ENCODE peak calls at places on chromosomes 16 and 17, in six cellular contexts. P is right cardiac atrium; W is GM23338; O is mammary epithelial cell; U is GM23248; X is CD8-positive, alpha-beta T cell. Y is an unnamed sample. For H3K4me1, the result is how much of the 10 kb centered on the place peaks cover.

GRCh38 chr16:27499659-27500055 is 50.1 kb downstream of the GTF3C1 start:
- DNase-seq in U (no peak), P (no peak), O (no peak), X (no peak), W (no peak), Y (no peak)

GRCh38 chr17:80539022-80539421 is 5.6 kb upstream of the RPTOR start:
- DNase-seq in X (no peak), O (no peak), W (peak), P (no peak), U (peak), Y (peak)

GRCh38 chr17:35314415-35315216 is 58.8 kb downstream of the SLFN11 start:
- DNase-seq in W (peak), P (no peak), O (no peak), U (peak), X (no peak), Y (no peak)

GRCh38 chr16:57372372-57373116 is at the start of gene CX3CL1:
- DNase-seq in X (no peak), O (peak), W (peak), U (peak), P (peak), Y (peak)

GRCh38 chr17:35889818-35890773 is 9.9 kb upstream of the CCL5 start:
- DNase-seq in X (no peak), P (peak), U (peak), W (peak), O (peak), Y (peak)

GRCh38 chr17:76270770-76271668 is 5.9 kb downstream of the UBALD2 start:
- DNase-seq in X (no peak), W (no peak), U (no peak), P (no peak), O (no peak), Y (no peak)

GRCh38 chr17:50785942-50786570 is 18.7 kb upstream of the ANKRD40CL start:
- DNase-seq in U (peak), X (no peak), P (no peak), O (peak), W (no peak), Y (no peak)

GRCh38 chr17:8585911-8586310 is 44.6 kb downstream of the MYH10 start:
- DNase-seq in X (no peak), P (no peak), O (no peak), U (no peak), W (no peak), Y (no peak)

GRCh38 chr17:18947866-18948265 is 4.1 kb upstream of the SLC5A10 start:
- DNase-seq in U (no peak), O (no peak), W (no peak), X (no peak), P (no peak), Y (no peak)

GRCh38 chr17:2087597-2088211 is 32.8 kb downstream of the HIC1 start:
- DNase-seq in X (no peak), W (no peak), O (no peak), U (peak), P (peak), Y (no peak)

GRCh38 chr16:20849587-20850390 is 43.5 kb downstream of the REXO5 start:
- DNase-seq in P (peak), U (peak), O (peak), W (peak), X (peak), Y (peak)

GRCh38 chr16:27437946-27438345 is 36.0 kb downstream of the IL21R start:
- DNase-seq in X (no peak), U (no peak), O (no peak), P (no peak), W (no peak), Y (no peak)

GRCh38 chr17:36791961-36792475 is 145.3 kb upstream of the LHX1 start:
- DNase-seq in X (no peak), P (no peak), U (no peak), W (no peak), O (no peak), Y (no peak)

GRCh38 chr16:28187595-28188004 is 24.2 kb downstream of the XPO6 start:
- DNase-seq in U (no peak), P (no peak), X (no peak), W (no peak), O (no peak), Y (no peak)

GRCh38 chr16:13060932-13061331 is 159.5 kb downstream of the SHISA9 start:
- DNase-seq in O (no peak), W (no peak), X (no peak), U (no peak), P (no peak), Y (no peak)
- H3K4me1 ChIP-seq in O (under half), W (under half), X (under half), U (under half), P (under half), Y (under half)

DNA sequence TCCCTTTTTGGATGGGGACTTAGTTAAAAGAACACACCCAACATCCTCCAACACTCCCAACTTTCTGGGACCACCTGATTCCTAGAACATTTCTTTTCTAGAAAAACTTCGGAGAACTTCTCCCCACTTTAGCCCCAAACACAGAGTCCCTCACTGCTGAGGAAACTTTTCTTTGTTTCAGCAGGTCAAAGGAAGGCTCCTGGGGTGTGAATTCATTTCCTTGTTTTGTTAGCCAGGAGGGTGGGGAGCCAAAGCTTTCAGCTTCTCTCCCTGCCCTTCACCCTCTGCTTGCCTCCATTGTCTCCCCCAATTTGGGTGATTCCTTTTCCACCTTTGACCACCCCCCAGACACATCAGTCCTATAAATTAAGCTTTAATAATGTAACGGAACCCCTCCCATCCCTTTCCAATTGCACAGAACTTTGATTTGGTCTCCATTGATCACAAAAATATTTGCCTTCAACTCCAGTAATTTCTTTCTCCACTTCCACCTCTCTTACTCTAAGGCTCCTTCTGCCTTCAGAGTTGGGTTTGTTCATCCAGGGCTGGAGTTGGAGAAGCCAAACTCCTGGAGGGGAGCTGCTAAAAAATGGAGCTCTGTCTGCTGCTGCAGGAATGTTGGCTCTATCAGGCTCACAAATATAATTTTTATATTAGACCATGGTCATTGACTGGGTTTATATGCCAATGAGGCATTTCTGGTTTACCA is 10.3 kb downstream of the HOXB4 start:
- DNase-seq in U (no peak), O (no peak), W (no peak), X (no peak), P (no peak), Y (no peak)
- H3K4me1 ChIP-seq in U (under half), O (under half), W (half or more), X (under half), P (under half), Y (under half)

DNA sequence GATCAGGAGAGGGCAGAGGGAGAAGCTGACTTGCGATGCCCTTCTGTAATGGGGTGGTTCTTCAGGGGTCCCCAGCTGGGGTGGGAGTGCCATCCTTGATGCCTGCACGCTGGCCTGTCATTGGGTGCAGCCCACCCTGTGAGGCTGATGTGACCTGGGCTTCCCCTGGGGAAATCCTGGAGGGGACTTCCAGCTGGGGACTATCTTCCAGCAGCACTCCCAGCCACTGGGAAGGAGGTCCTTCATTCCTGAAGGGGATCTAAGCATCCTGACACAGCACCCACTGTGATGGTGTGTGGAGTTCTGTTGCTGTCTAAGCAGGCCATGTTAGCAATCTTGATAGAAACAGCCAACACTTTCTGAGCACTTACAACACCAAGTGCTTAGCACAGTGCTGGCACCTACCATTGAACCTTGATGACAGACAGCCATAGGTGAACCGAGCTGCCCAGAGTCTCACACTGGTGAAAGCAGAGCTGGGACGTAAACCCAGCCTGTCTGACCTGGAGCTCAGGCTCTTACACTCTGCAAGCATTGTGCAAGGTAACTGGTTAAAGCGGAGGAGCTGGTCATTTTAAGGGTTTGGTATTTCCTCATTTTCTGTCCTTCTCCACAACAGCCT is 211.3 kb downstream of the CCDC182 start:
- DNase-seq in X (no peak), W (no peak), O (no peak), P (no peak), U (no peak), Y (no peak)
- H3K4me1 ChIP-seq in X (under half), W (under half), O (under half), P (under half), U (under half), Y (half or more)

GRCh38 chr17:4511199-4511932 is 12.7 kb downstream of the SPNS2 start:
- DNase-seq in P (no peak), X (no peak), W (no peak), U (no peak), O (no peak), Y (no peak)

GRCh38 chr17:4510615-4510941 is 11.9 kb downstream of the SPNS2 start:
- DNase-seq in U (no peak), P (no peak), O (no peak), X (no peak), W (no peak), Y (no peak)

GRCh38 chr17:4509402-4509801 is 10.7 kb downstream of the SPNS2 start:
- DNase-seq in W (no peak), O (no peak), P (peak), X (no peak), U (no peak), Y (no peak)

GRCh38 chr17:4508207-4508606 is 9.5 kb downstream of the SPNS2 start:
- DNase-seq in U (no peak), X (no peak), W (no peak), O (no peak), P (no peak), Y (no peak)

GRCh38 chr17:4509923-4510614 is 11.4 kb downstream of the SPNS2 start:
- DNase-seq in W (no peak), O (no peak), X (no peak), P (peak), U (no peak), Y (no peak)
- H3K4me1 ChIP-seq in W (under half), O (under half), X (under half), P (under half), U (under half), Y (under half)

DNA sequence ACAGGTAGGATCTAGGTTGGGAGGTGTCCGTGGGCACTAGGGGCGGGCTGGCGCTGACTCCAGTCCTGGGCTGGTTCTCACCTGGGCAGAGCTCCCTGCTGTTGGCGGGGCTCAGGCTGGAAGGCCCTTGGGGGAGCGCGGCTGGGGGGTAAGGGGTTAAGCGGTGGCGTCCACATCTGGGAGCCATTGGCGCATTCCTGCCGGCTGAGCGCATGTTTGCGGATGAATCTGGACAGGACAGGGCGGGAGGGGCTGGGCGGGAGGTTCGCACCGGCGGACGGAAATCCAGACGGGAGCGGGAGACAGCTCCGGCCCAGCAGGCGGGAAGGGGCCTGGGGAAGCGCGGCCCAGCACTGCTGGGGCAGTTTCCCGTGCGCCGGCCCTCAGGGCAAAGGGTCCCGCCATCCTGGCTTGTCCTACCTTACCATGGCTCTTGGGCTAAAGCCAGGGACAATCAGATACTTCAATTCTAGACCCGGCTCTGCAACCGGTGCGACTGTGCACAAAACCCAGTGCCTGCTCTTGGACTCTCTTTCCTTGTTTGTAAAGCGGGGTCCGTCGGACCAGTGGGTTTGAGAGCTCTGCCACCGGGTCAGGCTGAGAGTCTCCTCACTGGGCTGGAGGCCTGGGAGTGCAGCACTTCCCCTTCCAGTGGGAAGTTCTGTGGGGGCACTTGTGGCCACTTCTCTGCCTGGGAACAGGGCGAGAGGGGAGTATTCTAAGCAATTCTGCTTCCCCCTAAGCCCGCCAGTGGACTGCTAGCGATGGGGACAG is 7.8 kb downstream of the RARA start:
- DNase-seq in P (peak), U (peak), W (peak), O (peak), X (no peak), Y (peak)
- H3K4me1 ChIP-seq in P (under half), U (half or more), W (under half), O (half or more), X (half or more), Y (under half)

GRCh38 chr17:45296833-45297124 is 20.0 kb downstream of the MAP3K14 start:
- DNase-seq in P (no peak), U (no peak), X (no peak), O (no peak), W (no peak), Y (no peak)
- H3K4me1 ChIP-seq in P (under half), U (half or more), X (under half), O (half or more), W (under half), Y (under half)

GRCh38 chr16:88077328-88078108 is 126.3 kb downstream of the BANP start:
- DNase-seq in U (no peak), X (no peak), O (no peak), P (no peak), W (no peak), Y (peak)
- H3K4me1 ChIP-seq in U (under half), X (under half), O (under half), P (under half), W (under half), Y (under half)

DNA sequence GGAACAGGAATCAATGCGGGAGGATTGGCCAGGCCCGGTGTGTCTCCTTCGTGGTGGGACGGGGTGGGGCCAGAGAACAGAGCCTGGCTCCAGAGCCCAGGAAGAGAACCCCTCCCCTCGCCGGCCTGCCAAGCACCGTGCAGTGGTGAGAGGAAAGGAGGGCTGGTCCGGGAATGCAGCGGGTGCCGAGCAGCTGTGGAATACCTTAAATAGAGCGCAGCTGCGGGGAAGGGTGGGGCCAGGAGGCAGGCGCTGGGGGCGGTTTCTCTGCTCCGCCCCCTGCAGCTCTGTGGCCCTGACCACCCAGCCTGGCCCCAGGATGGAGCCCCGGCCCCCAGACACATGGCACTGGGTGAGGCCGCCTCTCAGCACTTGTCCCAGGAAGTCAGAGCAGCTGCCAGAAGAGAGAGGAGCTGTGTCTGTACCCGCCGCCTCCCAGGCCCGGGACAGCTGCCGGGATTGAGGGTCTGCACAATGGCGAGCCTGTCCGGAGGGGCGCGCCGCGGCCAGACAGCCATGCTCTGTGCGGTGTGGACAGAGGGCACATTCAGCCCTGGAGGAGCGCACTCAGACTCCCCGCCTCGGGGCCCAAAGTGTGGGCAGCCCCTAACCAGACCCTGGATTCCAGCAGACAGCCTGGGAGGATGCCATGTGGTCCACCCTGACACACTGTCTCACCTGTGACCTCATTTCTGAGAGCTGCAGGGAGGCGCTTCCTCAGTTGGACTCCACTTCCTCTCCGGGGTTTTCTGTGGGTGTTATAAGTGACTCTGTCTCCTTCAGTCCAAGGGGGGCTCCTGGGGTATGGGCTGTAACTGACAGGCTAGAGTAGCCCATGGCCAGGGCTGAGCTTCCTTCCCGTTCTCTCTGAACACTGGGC is 268.8 kb downstream of the SEC14L1 start:
- DNase-seq in W (peak), U (peak), X (no peak), O (peak), P (peak), Y (peak)
- H3K4me1 ChIP-seq in W (under half), U (half or more), X (half or more), O (half or more), P (under half), Y (under half)